ENCODE peak calls at places on chromosomes 6 and 20, in six cellular contexts. A is mesendoderm; T is CD8-positive, alpha-beta memory T cell; Z is heart left ventricle; P is CD4-positive, alpha-beta memory T cell; C is endothelial cell of umbilical vein. Q is an unnamed sample. For H3K27me3, the result is how much of the 10 kb centered on the place peaks cover.

GRCh38 chr20:10806539-10806938 is 132.7 kb upstream of the JAG1 start:
- DNase-seq in A (no peak), T (no peak), Z (peak), P (no peak), C (no peak), Q (no peak)

GRCh38 chr20:50270034-50270395 is 79.4 kb downstream of the CEBPB start:
- DNase-seq in A (no peak), T (no peak), Z (peak), P (no peak), C (no peak), Q (no peak)

GRCh38 chr6:21522773-21523490 is 70.6 kb upstream of the SOX4 start:
- DNase-seq in A (peak), T (no peak), Z (no peak), P (no peak), C (no peak), Q (peak)

GRCh38 chr6:133715270-133715669 is 173.6 kb upstream of the TCF21 start:
- DNase-seq in A (no peak), T (no peak), Z (no peak), P (no peak), C (no peak), Q (no peak)

GRCh38 chr20:14401479-14402138 is 64.2 kb upstream of the FLRT3 start:
- DNase-seq in A (no peak), T (no peak), Z (no peak), P (no peak), C (no peak), Q (no peak)

GRCh38 chr6:121443953-121444590 is 8.6 kb downstream of the GJA1 start:
- DNase-seq in A (no peak), T (no peak), Z (no peak), P (no peak), C (peak), Q (no peak)

GRCh38 chr6:23713211-23713610 is 412.8 kb upstream of the NRSN1 start:
- DNase-seq in A (no peak), T (no peak), Z (no peak), P (no peak), C (no peak), Q (no peak)

GRCh38 chr6:166629628-166630027 is 2.6 kb upstream of the RPS6KA2 start:
- DNase-seq in A (no peak), T (no peak), Z (no peak), P (no peak), C (no peak), Q (no peak)

GRCh38 chr6:157089851-157090250 is 233.5 kb downstream of the TMEM242 start:
- DNase-seq in A (peak), T (no peak), Z (no peak), P (no peak), C (no peak), Q (no peak)

GRCh38 chr6:97215157-97215769 is 67.8 kb downstream of the MMS22L start:
- DNase-seq in A (peak), T (no peak), Z (no peak), P (no peak), C (peak), Q (peak)

GRCh38 chr6:90319044-90319443 is 22.4 kb upstream of the BACH2 start:
- DNase-seq in A (no peak), T (no peak), Z (no peak), P (no peak), C (no peak), Q (no peak)

GRCh38 chr6:114586298-114586697 is 243.5 kb upstream of the HS3ST5 start:
- DNase-seq in A (no peak), T (no peak), Z (no peak), P (no peak), C (no peak), Q (no peak)

GRCh38 chr6:34736838-34737237 is 20.5 kb upstream of the SNRPC start:
- DNase-seq in A (no peak), T (no peak), Z (no peak), P (no peak), C (no peak), Q (no peak)

GRCh38 chr20:50913976-50914375 is 17.3 kb downstream of the ADNP start:
- DNase-seq in A (no peak), T (no peak), Z (no peak), P (no peak), C (peak), Q (no peak)

GRCh38 chr6:63936399-63936798 is 300.8 kb downstream of the PHF3 start:
- DNase-seq in A (no peak), T (no peak), Z (no peak), P (no peak), C (no peak), Q (no peak)

GRCh38 chr6:69232506-69233194 is 564.2 kb downstream of the LMBRD1 start:
- DNase-seq in A (peak), T (no peak), Z (peak), P (no peak), C (peak), Q (peak)
- H3K4me3 ChIP-seq in A (no peak), T (no peak), Z (no peak), P (no peak), C (no peak), Q (peak)

GRCh38 chr6:30071858-30072257 is 3.7 kb downstream of the RNF39 start:
- DNase-seq in A (no peak), T (no peak), Z (no peak), P (no peak), C (no peak), Q (no peak)
- H3K27me3 ChIP-seq in A (half or more), T (under half), Z (under half), P (under half), C (half or more), Q (under half)

GRCh38 chr20:40103420-40103819 is 585.6 kb downstream of the MAFB start:
- DNase-seq in A (no peak), T (no peak), Z (no peak), P (no peak), C (no peak), Q (no peak)
- H3K4me3 ChIP-seq in A (no peak), T (no peak), Z (no peak), P (no peak), C (no peak), Q (no peak)

GRCh38 chr20:9483131-9483530 is 31.3 kb upstream of the LAMP5 start:
- DNase-seq in A (no peak), T (no peak), Z (no peak), P (no peak), C (no peak), Q (no peak)

GRCh38 chr20:9490171-9490570 is 24.2 kb upstream of the LAMP5 start:
- DNase-seq in A (no peak), T (no peak), Z (no peak), P (no peak), C (no peak), Q (no peak)

GRCh38 chr20:9488063-9488462 is 26.3 kb upstream of the LAMP5 start:
- DNase-seq in A (no peak), T (no peak), Z (no peak), P (no peak), C (no peak), Q (no peak)

GRCh38 chr20:9482180-9482579 is 32.2 kb upstream of the LAMP5 start:
- DNase-seq in A (no peak), T (no peak), Z (no peak), P (no peak), C (no peak), Q (no peak)

GRCh38 chr20:9485614-9486325 is 28.6 kb upstream of the LAMP5 start:
- DNase-seq in A (peak), T (no peak), Z (no peak), P (no peak), C (no peak), Q (no peak)
- H3K27me3 ChIP-seq in A (under half), T (under half), Z (under half), P (under half), C (under half), Q (under half)

GRCh38 chr20:407953-408842 is at the start of gene RBCK1:
- DNase-seq in A (peak), T (peak), Z (peak), P (peak), C (peak), Q (peak)
- H3K4me3 ChIP-seq in A (peak), T (peak), Z (peak), P (peak), C (peak), Q (peak)

GRCh38 chr20:32585519-32586127 is 490 bp upstream of the NOL4L start:
- DNase-seq in A (no peak), T (no peak), Z (no peak), P (peak), C (no peak), Q (no peak)
- H3K27me3 ChIP-seq in A (under half), T (under half), Z (under half), P (under half), C (under half), Q (under half)

GRCh38 chr20:46649650-46649949 is 1.7 kb downstream of the SLC13A3 start:
- DNase-seq in A (no peak), T (no peak), Z (no peak), P (no peak), C (no peak), Q (no peak)
- H3K4me3 ChIP-seq in A (no peak), T (no peak), Z (no peak), P (no peak), C (no peak), Q (peak)

DNA sequence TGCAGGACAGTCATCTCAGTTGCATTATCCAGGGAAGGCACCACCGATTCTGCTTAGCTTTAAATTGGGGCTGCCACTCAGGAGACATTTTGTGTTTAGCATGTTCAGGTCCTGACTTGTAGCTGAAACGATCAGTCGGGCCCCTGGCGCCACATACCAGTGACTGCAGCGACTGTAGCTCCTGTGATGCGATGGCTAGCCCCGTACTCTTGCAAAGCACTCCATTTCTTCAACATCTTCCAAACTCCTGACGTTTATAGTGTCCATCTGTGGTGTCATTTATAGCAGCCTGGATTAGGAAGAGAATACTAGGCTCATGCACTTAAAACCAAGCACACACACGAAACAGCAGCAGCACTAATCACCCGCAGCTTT is 13.0 kb downstream of the POU3F2 start:
- DNase-seq in A (no peak), T (no peak), Z (no peak), P (no peak), C (no peak), Q (no peak)
- H3K27me3 ChIP-seq in A (under half), T (half or more), Z (under half), P (half or more), C (half or more), Q (under half)

GRCh38 chr20:17858450-17859001 is 110.1 kb downstream of the SNX5 start:
- DNase-seq in A (no peak), T (no peak), Z (no peak), P (no peak), C (no peak), Q (no peak)

GRCh38 chr20:17857639-17858449 is 110.8 kb downstream of the SNX5 start:
- DNase-seq in A (no peak), T (no peak), Z (no peak), P (no peak), C (no peak), Q (no peak)

GRCh38 chr20:17859616-17860232 is 108.9 kb downstream of the SNX5 start:
- DNase-seq in A (peak), T (no peak), Z (peak), P (no peak), C (no peak), Q (no peak)

GRCh38 chr20:17860306-17861197 is 108.0 kb downstream of the SNX5 start:
- DNase-seq in A (no peak), T (no peak), Z (no peak), P (no peak), C (no peak), Q (no peak)

DNA sequence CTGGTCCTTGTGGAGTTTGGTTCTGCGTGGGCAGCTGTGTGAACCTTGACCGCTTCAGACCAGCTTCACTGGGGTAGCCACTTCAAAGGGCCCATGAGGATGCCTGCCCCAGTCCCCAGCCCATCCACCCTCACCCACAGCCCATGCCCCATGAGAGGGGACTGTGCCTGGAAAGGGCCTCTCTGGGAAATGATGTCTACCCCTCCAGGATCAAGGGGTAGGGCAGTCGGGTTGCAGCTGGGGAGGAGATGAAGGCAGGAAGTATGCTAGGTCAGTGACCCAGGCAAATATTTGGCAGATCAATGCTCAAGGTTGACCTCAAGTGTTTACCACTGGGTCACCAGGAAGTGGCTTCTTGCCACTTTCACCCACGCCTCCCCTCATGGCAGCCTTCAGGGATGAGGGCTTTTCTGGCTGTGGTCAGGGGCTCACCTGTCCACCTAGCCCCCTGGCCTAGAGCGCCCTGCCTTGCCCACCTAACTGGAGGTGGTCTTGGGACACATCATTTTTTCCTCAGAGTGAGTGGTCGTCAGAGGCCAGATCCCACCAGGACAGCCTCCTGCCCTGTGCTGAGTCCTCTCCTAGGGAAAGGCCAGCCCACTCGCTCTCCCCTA is 109.5 kb downstream of the SNX5 start:
- DNase-seq in A (no peak), T (no peak), Z (no peak), P (no peak), C (no peak), Q (no peak)
- H3K4me3 ChIP-seq in A (no peak), T (peak), Z (no peak), P (no peak), C (no peak), Q (no peak)

Q was measured in WERI-Rb-1.